ENCODE peak calls at places on chromosomes 4 and X, in seven cellular contexts. C, L, Q, I, J, A and T are unnamed samples.

GRCh38 chrX:133333154-133333750 is 82.0 kb downstream of the GPC4 start:
- DNase-seq in C (no peak), L (no peak), Q (no peak), I (no peak), J (no peak), A (no peak), T (no peak)

GRCh38 chr4:10164877-10165283 is 48.3 kb upstream of the WDR1 start:
- DNase-seq in C (peak; percentile 17), L (no peak), Q (peak; percentile 29), I (peak; percentile 61), J (no peak), A (peak; percentile 37), T (no peak)

GRCh38 chr4:169439244-169439643 is 168.5 kb upstream of the SH3RF1 start:
- DNase-seq in C (no peak), L (no peak), Q (no peak), I (no peak), J (no peak), A (no peak), T (no peak)

GRCh38 chrX:154824638-154825037 is 9.8 kb downstream of the SMIM9 start:
- DNase-seq in C (no peak), L (no peak), Q (no peak), I (no peak), J (no peak), A (no peak), T (no peak)

GRCh38 chr4:145103496-145103895 is 5.4 kb downstream of the ABCE1 start:
- DNase-seq in C (no peak), L (no peak), Q (no peak), I (no peak), J (no peak), A (no peak), T (no peak)

GRCh38 chrX:70030242-70030823 is 19.4 kb downstream of the AWAT2 start:
- DNase-seq in C (peak; percentile 51), L (peak; percentile 24), Q (peak; percentile 41), I (peak; percentile 65), J (no peak), A (no peak), T (no peak)

GRCh38 chr4:81807927-81808672 is 336.4 kb upstream of the RASGEF1B start:
- DNase-seq in C (no peak), L (no peak), Q (peak; percentile 26), I (no peak), J (no peak), A (no peak), T (no peak)

GRCh38 chr4:83250666-83251065 is 33.9 kb downstream of the COQ2 start:
- DNase-seq in C (no peak), L (no peak), Q (no peak), I (no peak), J (no peak), A (no peak), T (no peak)

GRCh38 chr4:48129307-48130014 is 4.6 kb downstream of the TXK start:
- DNase-seq in C (peak; percentile 13), L (no peak), Q (no peak), I (peak; percentile 62), J (no peak), A (peak; percentile 42), T (no peak)

GRCh38 chrX:48827654-48827968 is 1.3 kb downstream of the ERAS start:
- DNase-seq in C (no peak), L (no peak), Q (no peak), I (no peak), J (no peak), A (no peak), T (no peak)

GRCh38 chr4:33060873-33061542 is 2340.8 kb downstream of the PCDH7 start:
- DNase-seq in C (peak; percentile 0), L (peak; percentile 22), Q (peak; percentile 66), I (peak; percentile 64), J (no peak), A (no peak), T (no peak)

GRCh38 chr4:95572304-95572991 is 23.7 kb upstream of the UNC5C start:
- DNase-seq in C (no peak), L (no peak), Q (peak; percentile 33), I (peak; percentile 54), J (peak; percentile 30), A (no peak), T (no peak)

GRCh38 chr4:140861359-140862181 is 105.4 kb upstream of the TBC1D9 start:
- DNase-seq in C (peak; percentile 34), L (peak; percentile 77), Q (peak; percentile 76), I (peak; percentile 84), J (peak; percentile 47), A (no peak), T (no peak)

GRCh38 chrX:144327515-144327914 is 443.6 kb downstream of the UBE2NL start:
- DNase-seq in C (no peak), L (no peak), Q (no peak), I (no peak), J (no peak), A (no peak), T (no peak)

GRCh38 chr4:6134612-6135220 is 65.6 kb downstream of the JAKMIP1 start:
- DNase-seq in C (peak; percentile 31), L (peak; percentile 75), Q (peak; percentile 26), I (peak; percentile 52), J (no peak), A (no peak), T (peak; percentile 64)

GRCh38 chr4:123398151-123398802 is 1.7 kb downstream of the SPRY1 start:
- DNase-seq in C (peak; percentile 24), L (peak; percentile 79), Q (peak; percentile 75), I (peak; percentile 87), J (peak; percentile 67), A (peak; percentile 81), T (peak; percentile 30)

GRCh38 chrX:110210417-110211139 is 107.3 kb downstream of the AMMECR1 start:
- DNase-seq in C (peak; percentile 23), L (no peak), Q (no peak), I (no peak), J (no peak), A (no peak), T (no peak)

GRCh38 chr4:15295421-15296162 is 132.2 kb upstream of the C1QTNF7 start:
- DNase-seq in C (no peak), L (no peak), Q (peak; percentile 36), I (no peak), J (no peak), A (no peak), T (no peak)

DNA sequence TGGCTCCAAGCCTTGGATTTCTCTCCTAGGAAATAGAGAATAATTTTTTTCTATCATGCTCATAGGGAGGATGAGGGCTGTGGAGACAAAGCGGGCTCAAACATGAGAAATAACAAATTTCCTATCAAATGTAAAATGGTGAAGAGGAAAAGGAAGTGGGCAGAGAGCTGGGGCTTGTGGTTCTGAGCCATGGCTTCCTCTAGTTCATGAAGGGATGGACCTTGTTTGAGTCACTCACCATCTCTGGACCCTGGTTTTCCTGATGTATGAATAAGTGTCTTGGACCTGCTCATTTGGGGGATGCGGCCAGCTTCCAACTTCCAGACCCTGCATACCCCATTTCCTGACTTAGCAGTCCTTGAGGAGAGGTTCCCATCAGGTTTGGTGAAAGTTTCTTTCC is 63.0 kb downstream of the MSX1 start:
- DNase-seq in C (no peak), L (no peak), Q (no peak), I (peak; percentile 13), J (no peak), A (no peak), T (no peak)
- H3K9me3 ChIP-seq in C (no peaks in the 10 kb centered on the region), L (no peaks in the 10 kb centered on the region), Q (no peaks in the 10 kb centered on the region), I (no peaks in the 10 kb centered on the region), J (no peaks in the 10 kb centered on the region), A (no peaks in the 10 kb centered on the region), T (no peaks in the 10 kb centered on the region)

DNA sequence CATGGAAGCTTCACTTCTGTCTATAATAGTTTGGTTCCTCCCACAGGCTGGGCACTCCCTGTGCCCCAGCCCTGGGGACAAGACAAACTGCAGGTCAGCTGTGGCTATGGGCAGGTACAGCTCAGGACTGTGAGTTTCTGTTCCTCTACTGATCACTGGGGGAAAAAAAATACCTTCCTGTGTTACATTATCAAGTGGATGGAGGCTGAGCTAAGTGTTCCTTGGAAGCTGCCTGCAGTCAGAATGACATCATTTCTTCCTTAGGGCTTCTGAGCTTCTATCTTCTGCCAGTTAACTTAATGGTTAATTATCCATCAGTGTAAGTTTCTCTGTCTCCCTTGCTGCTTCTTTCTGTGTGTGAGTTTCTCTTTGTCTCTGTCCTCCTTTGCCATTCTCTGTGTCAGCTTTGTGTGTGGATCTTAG is 4.6 kb downstream of the RAB33A start:
- DNase-seq in C (no peak), L (peak; percentile 23), Q (no peak), I (peak; percentile 62), J (no peak), A (no peak), T (no peak)
- H3K9me3 ChIP-seq in C (no peaks in the 10 kb centered on the region), L (no peaks in the 10 kb centered on the region), Q (no peaks in the 10 kb centered on the region), I (no peaks in the 10 kb centered on the region), J (no peaks in the 10 kb centered on the region), A (no peaks in the 10 kb centered on the region), T (no peaks in the 10 kb centered on the region)

GRCh38 chrX:55758033-55758432 is 40.5 kb downstream of the RRAGB start:
- DNase-seq in C (no peak), L (no peak), Q (no peak), I (no peak), J (no peak), A (no peak), T (no peak)

GRCh38 chrX:55754861-55755294 is 37.3 kb downstream of the RRAGB start:
- DNase-seq in C (no peak), L (peak; percentile 8), Q (no peak), I (no peak), J (no peak), A (no peak), T (no peak)

GRCh38 chrX:55759478-55759877 is 41.9 kb downstream of the RRAGB start:
- DNase-seq in C (no peak), L (no peak), Q (no peak), I (no peak), J (no peak), A (no peak), T (no peak)
- H3K9me3 ChIP-seq in C (no peaks in the 10 kb centered on the region), L (no peaks in the 10 kb centered on the region), Q (no peaks in the 10 kb centered on the region), I (no peaks in the 10 kb centered on the region), J (no peaks in the 10 kb centered on the region), A (no peaks in the 10 kb centered on the region), T (no peaks in the 10 kb centered on the region)

GRCh38 chrX:78131117-78131516 is 8.3 kb downstream of the TAF9B start:
- DNase-seq in C (no peak), L (no peak), Q (no peak), I (no peak), J (no peak), A (no peak), T (no peak)

GRCh38 chrX:78129714-78130113 is 9.7 kb downstream of the TAF9B start:
- DNase-seq in C (no peak), L (no peak), Q (no peak), I (no peak), J (no peak), A (no peak), T (no peak)

GRCh38 chrX:78125148-78125547 is 14.3 kb downstream of the TAF9B start:
- DNase-seq in C (no peak), L (no peak), Q (no peak), I (no peak), J (no peak), A (no peak), T (no peak)

GRCh38 chrX:78133561-78133960 is 5.9 kb downstream of the TAF9B start:
- DNase-seq in C (no peak), L (no peak), Q (no peak), I (no peak), J (no peak), A (no peak), T (no peak)

GRCh38 chrX:78130396-78130795 is 9.1 kb downstream of the TAF9B start:
- DNase-seq in C (no peak), L (no peak), Q (no peak), I (no peak), J (no peak), A (no peak), T (no peak)
- H3K9me3 ChIP-seq in C (no peaks in the 10 kb centered on the region), L (no peaks in the 10 kb centered on the region), Q (no peaks in the 10 kb centered on the region), I (no peaks in the 10 kb centered on the region), J (no peaks in the 10 kb centered on the region), A (no peaks in the 10 kb centered on the region), T (no peaks in the 10 kb centered on the region)

GRCh38 chrX:45196701-45197100 is 4.0 kb downstream of the DIPK2B start:
- DNase-seq in C (no peak), L (no peak), Q (no peak), I (no peak), J (no peak), A (no peak), T (no peak)
- H3K9me3 ChIP-seq in C (no peaks in the 10 kb centered on the region), L (no peaks in the 10 kb centered on the region), Q (no peaks in the 10 kb centered on the region), I (no peaks in the 10 kb centered on the region), J (no peaks in the 10 kb centered on the region), A (no peaks in the 10 kb centered on the region), T (no peaks in the 10 kb centered on the region)